ENCODE peak calls at places on chromosomes 12 and 14, in four cellular contexts. One of them, this sample, is unnamed.
A peak's percentile ranks its signal among the peaks of the same experiment; 100 is the strongest.

GRCh38 chr14:89186850-89187376 is 230.1 kb downstream of the FOXN3 start:
- DNase-seq in mesenchymal stem cell: peak; percentile 4
- DNase-seq in H1: no peak
- DNase-seq in OCI-LY7: no peak
- DNase-seq in this sample: no peak

GRCh38 chr14:93115920-93116675 is at the start of gene ITPK1:
- DNase-seq in mesenchymal stem cell: peak; percentile 51
- DNase-seq in H1: no peak
- DNase-seq in OCI-LY7: peak; percentile 80
- DNase-seq in this sample: peak; percentile 92

GRCh38 chr12:114666746-114667668 is 17.0 kb downstream of the TBX3 start:
- DNase-seq in mesenchymal stem cell: peak; percentile 42
- DNase-seq in H1: no peak
- DNase-seq in OCI-LY7: no peak
- DNase-seq in this sample: peak; percentile 81

GRCh38 chr14:72401632-72402428 is 469.6 kb downstream of the RGS6 start:
- DNase-seq in mesenchymal stem cell: no peak
- DNase-seq in H1: no peak
- DNase-seq in OCI-LY7: no peak
- DNase-seq in this sample: no peak

GRCh38 chr14:32397871-32398640 is 69.0 kb downstream of the AKAP6 start:
- DNase-seq in mesenchymal stem cell: peak; percentile 50
- DNase-seq in H1: no peak
- DNase-seq in OCI-LY7: no peak
- DNase-seq in this sample: no peak

GRCh38 chr14:36818794-36819384 is 157.2 kb downstream of the PAX9 start:
- DNase-seq in mesenchymal stem cell: peak; percentile 10
- DNase-seq in H1: no peak
- DNase-seq in OCI-LY7: no peak
- DNase-seq in this sample: peak; percentile 25

GRCh38 chr14:43687866-43688265 is 819.2 kb downstream of the FSCB start:
- DNase-seq in mesenchymal stem cell: peak; percentile 76
- DNase-seq in H1: no peak
- DNase-seq in OCI-LY7: no peak
- DNase-seq in this sample: no peak

GRCh38 chr14:94681300-94682060 is 69.3 kb downstream of the SERPINA3 start:
- DNase-seq in mesenchymal stem cell: no peak
- DNase-seq in H1: no peak
- DNase-seq in OCI-LY7: peak; percentile 10
- DNase-seq in this sample: peak; percentile 67

GRCh38 chr12:90936230-90937005 is 18.6 kb downstream of the CCER1 start:
- DNase-seq in mesenchymal stem cell: no peak
- DNase-seq in H1: no peak
- DNase-seq in OCI-LY7: no peak
- DNase-seq in this sample: no peak

GRCh38 chr14:56630707-56631106 is 51.1 kb downstream of the TMEM260 start:
- DNase-seq in mesenchymal stem cell: no peak
- DNase-seq in H1: no peak
- DNase-seq in OCI-LY7: no peak
- DNase-seq in this sample: no peak

GRCh38 chr14:73426877-73427276 is 31.5 kb downstream of the NUMB start:
- DNase-seq in mesenchymal stem cell: peak; percentile 91
- DNase-seq in H1: no peak
- DNase-seq in OCI-LY7: no peak
- DNase-seq in this sample: no peak

GRCh38 chr12:5395443-5396401 is 36.2 kb upstream of the NTF3 start:
- DNase-seq in mesenchymal stem cell: no peak
- DNase-seq in H1: no peak
- DNase-seq in OCI-LY7: no peak
- DNase-seq in this sample: no peak

GRCh38 chr12:6927379-6927991 is at the start of gene ATN1:
- DNase-seq in mesenchymal stem cell: peak; percentile 83
- DNase-seq in H1: no peak
- DNase-seq in OCI-LY7: no peak
- DNase-seq in this sample: peak; percentile 84

GRCh38 chr12:28781671-28782652 is 367.1 kb upstream of the FAR2 start:
- DNase-seq in mesenchymal stem cell: no peak
- DNase-seq in H1: no peak
- DNase-seq in OCI-LY7: no peak
- DNase-seq in this sample: no peak

GRCh38 chr12:96070670-96071279 is 35.4 kb upstream of the LTA4H start:
- DNase-seq in mesenchymal stem cell: peak; percentile 7
- DNase-seq in H1: no peak
- DNase-seq in OCI-LY7: peak; percentile 35
- DNase-seq in this sample: peak; percentile 72

GRCh38 chr12:87202189-87202588 is 827.0 kb downstream of the C12orf50 start:
- DNase-seq in mesenchymal stem cell: no peak
- DNase-seq in H1: no peak
- DNase-seq in OCI-LY7: no peak
- DNase-seq in this sample: no peak

GRCh38 chr14:77181603-77182437 is at the start of gene TMEM63C:
- DNase-seq in mesenchymal stem cell: no peak
- DNase-seq in H1: peak; percentile 95
- DNase-seq in OCI-LY7: peak; percentile 97
- DNase-seq in this sample: peak; percentile 98

GRCh38 chr12:101298426-101298825 is 18.5 kb downstream of the UTP20 start:
- DNase-seq in mesenchymal stem cell: peak; percentile 6
- DNase-seq in H1: no peak
- DNase-seq in OCI-LY7: no peak
- DNase-seq in this sample: no peak

GRCh38 chr14:83173687-83174086 is 1640.0 kb upstream of the SEL1L start:
- DNase-seq in mesenchymal stem cell: no peak
- DNase-seq in H1: no peak
- DNase-seq in OCI-LY7: no peak
- DNase-seq in this sample: no peak

GRCh38 chr12:9667403-9667802 is 2.1 kb upstream of the CLEC2D start:
- DNase-seq in mesenchymal stem cell: no peak
- DNase-seq in H1: no peak
- DNase-seq in OCI-LY7: peak; percentile 37
- DNase-seq in this sample: no peak

GRCh38 chr14:68790656-68791077 is 2.2 kb downstream of the ZFP36L1 start:
- DNase-seq in mesenchymal stem cell: no peak
- DNase-seq in H1: no peak
- DNase-seq in OCI-LY7: peak; percentile 49
- DNase-seq in this sample: no peak

GRCh38 chr12:31228811-31229792 is 96.8 kb downstream of the SINHCAF start:
- DNase-seq in mesenchymal stem cell: no peak
- DNase-seq in H1: no peak
- DNase-seq in OCI-LY7: no peak
- DNase-seq in this sample: no peak

GRCh38 chr14:36424478-36425102 is 95.4 kb downstream of the NKX2-1 start:
- DNase-seq in mesenchymal stem cell: no peak
- DNase-seq in H1: no peak
- DNase-seq in OCI-LY7: no peak
- DNase-seq in this sample: no peak

GRCh38 chr12:113961921-113962710 is 4.0 kb downstream of the RBM19 start:
- DNase-seq in mesenchymal stem cell: peak; percentile 73
- DNase-seq in H1: no peak
- DNase-seq in OCI-LY7: no peak
- DNase-seq in this sample: no peak

GRCh38 chr12:69834566-69834965 is 9.5 kb downstream of the MYRFL start:
- DNase-seq in mesenchymal stem cell: no peak
- DNase-seq in H1: no peak
- DNase-seq in OCI-LY7: no peak
- DNase-seq in this sample: no peak

GRCh38 chr14:51321036-51321435 is 81.0 kb downstream of the TMX1 start:
- DNase-seq in mesenchymal stem cell: no peak
- DNase-seq in H1: no peak
- DNase-seq in OCI-LY7: no peak
- DNase-seq in this sample: no peak

GRCh38 chr14:51323492-51323891 is 83.4 kb downstream of the TMX1 start:
- DNase-seq in mesenchymal stem cell: no peak
- DNase-seq in H1: no peak
- DNase-seq in OCI-LY7: no peak
- DNase-seq in this sample: no peak

GRCh38 chr14:51317373-51317772 is 77.3 kb downstream of the TMX1 start:
- DNase-seq in mesenchymal stem cell: peak; percentile 32
- DNase-seq in H1: no peak
- DNase-seq in OCI-LY7: no peak
- DNase-seq in this sample: no peak

GRCh38 chr14:51319181-51319597 is 79.1 kb downstream of the TMX1 start:
- DNase-seq in mesenchymal stem cell: no peak
- DNase-seq in H1: no peak
- DNase-seq in OCI-LY7: no peak
- DNase-seq in this sample: peak; percentile 45

GRCh38 chr14:51318777-51319176 is 78.7 kb downstream of the TMX1 start:
- DNase-seq in mesenchymal stem cell: no peak
- DNase-seq in H1: no peak
- DNase-seq in OCI-LY7: no peak
- DNase-seq in this sample: no peak
- H2AFZ ChIP-seq in mesenchymal stem cell: no peak overlapping the region
- H2AFZ ChIP-seq in H1: no peak overlapping the region
- H2AFZ ChIP-seq in OCI-LY7: no peak overlapping the region
- H2AFZ ChIP-seq in this sample: no peak overlapping the region

DNA sequence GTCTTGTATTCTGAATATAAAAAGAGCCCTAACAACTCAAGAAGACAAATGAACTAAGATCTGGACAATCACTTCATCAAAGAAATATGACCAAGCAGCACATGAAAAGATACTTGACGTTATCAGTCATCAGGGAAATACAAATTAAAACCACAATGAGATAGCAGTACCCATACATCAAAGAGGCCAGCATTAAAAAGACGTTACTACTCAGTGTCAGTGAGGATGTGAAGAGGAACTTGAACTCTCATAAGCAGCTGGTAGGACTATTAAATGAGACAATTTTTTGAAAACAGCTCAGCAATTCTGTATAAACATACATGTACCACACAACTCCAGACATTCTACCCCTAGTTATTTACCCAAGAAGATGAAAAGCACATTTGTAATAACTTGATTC is 55.9 kb downstream of the FERMT2 start:
- DNase-seq in mesenchymal stem cell: no peak
- DNase-seq in H1: no peak
- DNase-seq in OCI-LY7: no peak
- DNase-seq in this sample: no peak
- H2AFZ ChIP-seq in mesenchymal stem cell: no peak overlapping the region
- H2AFZ ChIP-seq in H1: no peak overlapping the region
- H2AFZ ChIP-seq in OCI-LY7: no peak overlapping the region
- H2AFZ ChIP-seq in this sample: no peak overlapping the region

DNA sequence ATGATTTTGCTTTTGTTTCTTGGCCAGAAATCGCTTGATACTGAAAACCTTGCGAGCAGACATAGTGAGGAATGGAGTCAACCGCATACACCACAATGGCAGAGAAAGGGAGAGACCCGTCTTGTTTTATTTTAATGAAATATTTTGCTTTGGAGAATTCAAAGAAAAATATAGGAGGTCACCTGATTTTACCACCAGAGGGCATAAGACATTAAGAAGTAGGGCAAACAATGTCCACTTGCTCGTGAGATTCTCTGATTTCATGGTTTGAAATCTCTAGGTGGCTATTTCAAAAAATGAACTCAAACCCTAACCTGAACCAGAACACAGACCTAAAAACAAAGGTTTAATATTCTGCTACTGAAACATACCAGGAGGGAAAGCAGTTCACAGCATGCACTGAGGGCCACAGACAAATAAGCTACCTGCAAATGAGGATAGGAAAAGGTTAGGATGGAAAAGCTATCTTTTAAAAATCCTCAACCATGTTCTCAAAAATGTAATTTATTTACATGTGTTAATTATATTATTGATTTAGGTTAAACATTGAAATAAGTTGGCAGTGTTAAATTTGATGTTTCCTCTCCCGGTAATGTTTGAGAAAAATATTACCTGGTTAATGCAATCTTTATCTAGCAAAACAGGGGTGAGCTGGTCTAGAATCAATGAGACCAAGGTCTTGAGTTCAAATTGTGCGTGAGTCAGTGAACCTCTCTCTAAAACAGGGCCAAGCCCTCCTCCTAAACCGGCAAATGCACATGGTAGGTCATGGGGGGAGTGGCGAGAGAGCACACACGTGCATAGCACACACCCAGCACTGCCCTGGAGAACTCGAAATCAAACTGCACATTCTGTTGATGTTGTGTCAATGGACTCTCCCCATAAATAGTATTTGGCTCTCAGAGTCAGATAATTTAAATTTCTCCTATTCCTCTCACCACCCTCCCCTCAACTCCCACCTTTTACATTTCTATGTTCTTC is 12.5 kb downstream of the IFNG-AS1 start:
- DNase-seq in mesenchymal stem cell: peak; percentile 9
- DNase-seq in H1: no peak
- DNase-seq in OCI-LY7: peak; percentile 59
- DNase-seq in this sample: peak; percentile 41
- H2AFZ ChIP-seq in mesenchymal stem cell: no peak overlapping the region
- H2AFZ ChIP-seq in H1: peak overlapping the region; percentile 70
- H2AFZ ChIP-seq in OCI-LY7: no peak overlapping the region
- H2AFZ ChIP-seq in this sample: peak overlapping the region; percentile 62

GRCh38 chr14:87888136-87888999 is 104.6 kb downstream of the GALC start:
- DNase-seq in mesenchymal stem cell: no peak
- DNase-seq in H1: peak; percentile 39
- DNase-seq in OCI-LY7: peak; percentile 26
- DNase-seq in this sample: peak; percentile 48
- H2AFZ ChIP-seq in mesenchymal stem cell: no peak overlapping the region
- H2AFZ ChIP-seq in H1: no peak overlapping the region
- H2AFZ ChIP-seq in OCI-LY7: no peak overlapping the region
- H2AFZ ChIP-seq in this sample: peak overlapping the region; percentile 34